ENCODE peak calls at places on chromosomes 4 and X, in seven cellular contexts. One of them, this sample, is unnamed.

GRCh38 chrX:45401923-45402322 is 201.2 kb upstream of the DIPK2B start:
- DNase-seq in heart right ventricle: no peak
- DNase-seq in bronchial epithelial cell: no peak
- DNase-seq in IMR-90: no peak
- DNase-seq in Calu3: no peak
- DNase-seq in fibroblast of lung: no peak
- DNase-seq in A549: no peak
- DNase-seq in this sample: no peak

GRCh38 chr4:13706130-13706529 is 78.6 kb upstream of the BOD1L1 start:
- DNase-seq in Calu3: no peak
- DNase-seq in fibroblast of lung: no peak
- DNase-seq in A549: no peak
- DNase-seq in IMR-90: no peak
- DNase-seq in bronchial epithelial cell: peak
- DNase-seq in heart right ventricle: no peak
- DNase-seq in this sample: no peak

GRCh38 chr4:964346-965025 is 8.9 kb downstream of the DGKQ start:
- DNase-seq in fibroblast of lung: no peak
- DNase-seq in heart right ventricle: peak
- DNase-seq in IMR-90: no peak
- DNase-seq in bronchial epithelial cell: no peak
- DNase-seq in Calu3: no peak
- DNase-seq in A549: no peak
- DNase-seq in this sample: no peak

GRCh38 chrX:45747905-45748304 is 547.2 kb upstream of the DIPK2B start:
- DNase-seq in Calu3: no peak
- DNase-seq in IMR-90: no peak
- DNase-seq in fibroblast of lung: peak
- DNase-seq in A549: no peak
- DNase-seq in heart right ventricle: no peak
- DNase-seq in bronchial epithelial cell: no peak
- DNase-seq in this sample: peak

GRCh38 chrX:154549766-154550165 is 2.3 kb downstream of the IKBKG start:
- DNase-seq in fibroblast of lung: no peak
- DNase-seq in IMR-90: peak
- DNase-seq in A549: no peak
- DNase-seq in Calu3: no peak
- DNase-seq in bronchial epithelial cell: peak
- DNase-seq in heart right ventricle: no peak
- DNase-seq in this sample: peak

GRCh38 chr4:159946983-159947645 is 844.2 kb downstream of the RAPGEF2 start:
- DNase-seq in Calu3: no peak
- DNase-seq in IMR-90: peak
- DNase-seq in fibroblast of lung: peak
- DNase-seq in heart right ventricle: no peak
- DNase-seq in bronchial epithelial cell: peak
- DNase-seq in A549: peak
- DNase-seq in this sample: peak

GRCh38 chrX:95893632-95894031 is 791.0 kb upstream of the DIAPH2 start:
- DNase-seq in fibroblast of lung: peak
- DNase-seq in A549: no peak
- DNase-seq in heart right ventricle: no peak
- DNase-seq in IMR-90: no peak
- DNase-seq in bronchial epithelial cell: no peak
- DNase-seq in Calu3: no peak
- DNase-seq in this sample: peak

GRCh38 chr4:15234585-15235126 is 193.2 kb upstream of the C1QTNF7 start:
- DNase-seq in bronchial epithelial cell: peak
- DNase-seq in fibroblast of lung: peak
- DNase-seq in A549: no peak
- DNase-seq in heart right ventricle: no peak
- DNase-seq in IMR-90: peak
- DNase-seq in Calu3: no peak
- DNase-seq in this sample: peak

GRCh38 chrX:73944582-73944947 is 359.4 kb upstream of the ZCCHC13 start:
- DNase-seq in heart right ventricle: no peak
- DNase-seq in A549: no peak
- DNase-seq in Calu3: no peak
- DNase-seq in IMR-90: peak
- DNase-seq in bronchial epithelial cell: no peak
- DNase-seq in fibroblast of lung: peak
- DNase-seq in this sample: no peak

GRCh38 chrX:40008841-40009461 is 88.8 kb downstream of the BCOR start:
- DNase-seq in fibroblast of lung: peak
- DNase-seq in Calu3: no peak
- DNase-seq in A549: no peak
- DNase-seq in bronchial epithelial cell: no peak
- DNase-seq in heart right ventricle: peak
- DNase-seq in IMR-90: no peak
- DNase-seq in this sample: no peak

GRCh38 chr4:90071289-90072235 is 55.6 kb upstream of the CCSER1 start:
- DNase-seq in A549: no peak
- DNase-seq in IMR-90: no peak
- DNase-seq in fibroblast of lung: no peak
- DNase-seq in bronchial epithelial cell: no peak
- DNase-seq in Calu3: no peak
- DNase-seq in heart right ventricle: no peak
- DNase-seq in this sample: no peak

GRCh38 chr4:41176357-41176756 is 38.0 kb downstream of the APBB2 start:
- DNase-seq in fibroblast of lung: peak
- DNase-seq in IMR-90: peak
- DNase-seq in A549: no peak
- DNase-seq in bronchial epithelial cell: no peak
- DNase-seq in heart right ventricle: no peak
- DNase-seq in Calu3: no peak
- DNase-seq in this sample: peak

GRCh38 chrX:44422631-44423030 is 79.2 kb upstream of the EFHC2 start:
- DNase-seq in fibroblast of lung: peak
- DNase-seq in A549: no peak
- DNase-seq in heart right ventricle: no peak
- DNase-seq in Calu3: no peak
- DNase-seq in IMR-90: no peak
- DNase-seq in bronchial epithelial cell: no peak
- DNase-seq in this sample: peak

GRCh38 chr4:177789610-177790009 is 347.4 kb upstream of the AGA start:
- DNase-seq in heart right ventricle: no peak
- DNase-seq in IMR-90: no peak
- DNase-seq in A549: no peak
- DNase-seq in fibroblast of lung: no peak
- DNase-seq in Calu3: no peak
- DNase-seq in bronchial epithelial cell: no peak
- DNase-seq in this sample: no peak

GRCh38 chr4:168694669-168695068 is 197.8 kb downstream of the PALLD start:
- DNase-seq in fibroblast of lung: peak
- DNase-seq in A549: no peak
- DNase-seq in bronchial epithelial cell: peak
- DNase-seq in heart right ventricle: no peak
- DNase-seq in IMR-90: peak
- DNase-seq in Calu3: no peak
- DNase-seq in this sample: no peak

GRCh38 chrX:74537011-74537390 is 77.4 kb downstream of the RLIM start:
- DNase-seq in IMR-90: peak
- DNase-seq in bronchial epithelial cell: peak
- DNase-seq in heart right ventricle: no peak
- DNase-seq in A549: no peak
- DNase-seq in Calu3: no peak
- DNase-seq in fibroblast of lung: peak
- DNase-seq in this sample: no peak

GRCh38 chrX:123493857-123494256 is 239.0 kb downstream of the THOC2 start:
- DNase-seq in heart right ventricle: no peak
- DNase-seq in Calu3: no peak
- DNase-seq in A549: no peak
- DNase-seq in IMR-90: no peak
- DNase-seq in bronchial epithelial cell: no peak
- DNase-seq in fibroblast of lung: no peak
- DNase-seq in this sample: no peak

GRCh38 chr4:140049024-140049923 is 104.7 kb downstream of the MAML3 start:
- DNase-seq in heart right ventricle: peak
- DNase-seq in bronchial epithelial cell: peak
- DNase-seq in Calu3: peak
- DNase-seq in IMR-90: peak
- DNase-seq in A549: peak
- DNase-seq in fibroblast of lung: peak
- DNase-seq in this sample: peak

GRCh38 chrX:38961936-38962335 is 160.7 kb downstream of the MID1IP1 start:
- DNase-seq in heart right ventricle: no peak
- DNase-seq in bronchial epithelial cell: no peak
- DNase-seq in fibroblast of lung: no peak
- DNase-seq in Calu3: no peak
- DNase-seq in IMR-90: no peak
- DNase-seq in A549: no peak
- DNase-seq in this sample: no peak

GRCh38 chr4:170374770-170375169 is 285.0 kb upstream of the AADAT start:
- DNase-seq in fibroblast of lung: no peak
- DNase-seq in heart right ventricle: no peak
- DNase-seq in Calu3: peak
- DNase-seq in A549: peak
- DNase-seq in IMR-90: no peak
- DNase-seq in bronchial epithelial cell: peak
- DNase-seq in this sample: no peak

GRCh38 chr4:153522800-153523089 is 56.6 kb downstream of the TMEM131L start:
- DNase-seq in bronchial epithelial cell: no peak
- DNase-seq in heart right ventricle: no peak
- DNase-seq in Calu3: no peak
- DNase-seq in fibroblast of lung: no peak
- DNase-seq in A549: no peak
- DNase-seq in IMR-90: no peak
- DNase-seq in this sample: no peak

GRCh38 chrX:106415276-106415895 is 196.4 kb upstream of the RADX start:
- DNase-seq in fibroblast of lung: peak
- DNase-seq in IMR-90: peak
- DNase-seq in heart right ventricle: no peak
- DNase-seq in A549: no peak
- DNase-seq in bronchial epithelial cell: peak
- DNase-seq in Calu3: peak
- DNase-seq in this sample: peak

GRCh38 chrX:130125090-130125489 is 14.8 kb upstream of the ELF4 start:
- DNase-seq in heart right ventricle: peak
- DNase-seq in A549: no peak
- DNase-seq in IMR-90: no peak
- DNase-seq in fibroblast of lung: peak
- DNase-seq in bronchial epithelial cell: peak
- DNase-seq in Calu3: no peak
- DNase-seq in this sample: no peak

GRCh38 chr4:71440612-71441011 is 101.8 kb downstream of the SLC4A4 start:
- DNase-seq in heart right ventricle: no peak
- DNase-seq in Calu3: no peak
- DNase-seq in IMR-90: no peak
- DNase-seq in bronchial epithelial cell: no peak
- DNase-seq in fibroblast of lung: no peak
- DNase-seq in A549: no peak
- DNase-seq in this sample: no peak

GRCh38 chr4:152460488-152460887 is 75.4 kb downstream of the FBXW7 start:
- DNase-seq in bronchial epithelial cell: peak
- DNase-seq in A549: no peak
- DNase-seq in fibroblast of lung: peak
- DNase-seq in Calu3: peak
- DNase-seq in heart right ventricle: no peak
- DNase-seq in IMR-90: peak
- DNase-seq in this sample: peak
- TF ChIP-seq CTCF in bronchial epithelial cell: no peak
- TF ChIP-seq CTCF in A549: peak
- TF ChIP-seq CTCF in fibroblast of lung: no peak
- TF ChIP-seq CTCF in Calu3: no peak
- TF ChIP-seq CTCF in heart right ventricle: peak
- TF ChIP-seq CTCF in IMR-90: peak
- TF ChIP-seq CTCF in this sample: peak

GRCh38 chr4:86788826-86789225 is 60.4 kb downstream of the SLC10A6 start:
- DNase-seq in bronchial epithelial cell: no peak
- DNase-seq in IMR-90: no peak
- DNase-seq in heart right ventricle: no peak
- DNase-seq in fibroblast of lung: peak
- DNase-seq in Calu3: no peak
- DNase-seq in A549: no peak
- DNase-seq in this sample: no peak

DNA sequence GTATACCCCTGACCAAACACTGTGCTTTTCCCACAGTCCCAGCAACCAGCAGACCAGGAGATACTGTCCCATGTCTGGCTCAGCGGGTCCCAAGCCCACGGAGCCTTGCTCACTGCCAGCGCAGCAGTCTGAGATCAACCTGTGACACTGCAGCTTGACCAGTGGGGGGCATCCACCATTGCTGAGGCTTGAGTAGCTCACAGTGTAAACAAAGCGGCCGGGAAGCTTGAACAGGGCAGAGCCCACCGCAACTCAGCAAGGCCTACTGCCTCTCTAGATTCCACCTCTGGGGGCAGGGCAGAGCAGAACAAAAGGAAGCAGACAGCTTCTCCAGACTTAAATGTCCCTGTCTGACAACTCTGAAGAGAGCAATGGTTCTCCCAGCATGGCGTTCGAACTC is 58.1 kb downstream of the SLC10A6 start:
- DNase-seq in fibroblast of lung: no peak
- DNase-seq in bronchial epithelial cell: no peak
- DNase-seq in A549: no peak
- DNase-seq in heart right ventricle: no peak
- DNase-seq in Calu3: no peak
- DNase-seq in IMR-90: no peak
- DNase-seq in this sample: no peak
- TF ChIP-seq CTCF in fibroblast of lung: no peak
- TF ChIP-seq CTCF in bronchial epithelial cell: no peak
- TF ChIP-seq CTCF in A549: no peak
- TF ChIP-seq CTCF in heart right ventricle: no peak
- TF ChIP-seq CTCF in Calu3: no peak
- TF ChIP-seq CTCF in IMR-90: no peak
- TF ChIP-seq CTCF in this sample: no peak

GRCh38 chrX:36950495-36951253 is 57.5 kb upstream of the FAM47C start:
- DNase-seq in Calu3: no peak
- DNase-seq in IMR-90: no peak
- DNase-seq in fibroblast of lung: no peak
- DNase-seq in heart right ventricle: no peak
- DNase-seq in A549: no peak
- DNase-seq in bronchial epithelial cell: no peak
- DNase-seq in this sample: no peak
- TF ChIP-seq CTCF in Calu3: no peak
- TF ChIP-seq CTCF in IMR-90: no peak
- TF ChIP-seq CTCF in fibroblast of lung: no peak
- TF ChIP-seq CTCF in heart right ventricle: no peak
- TF ChIP-seq CTCF in A549: no peak
- TF ChIP-seq CTCF in bronchial epithelial cell: no peak
- TF ChIP-seq CTCF in this sample: no peak

GRCh38 chr4:4383085-4383484 is 3.8 kb upstream of the NSG1 start:
- DNase-seq in bronchial epithelial cell: no peak
- DNase-seq in Calu3: no peak
- DNase-seq in fibroblast of lung: no peak
- DNase-seq in IMR-90: no peak
- DNase-seq in A549: no peak
- DNase-seq in heart right ventricle: no peak
- DNase-seq in this sample: no peak

GRCh38 chr4:4386736-4387392 is at the start of gene NSG1:
- DNase-seq in Calu3: peak
- DNase-seq in IMR-90: peak
- DNase-seq in A549: no peak
- DNase-seq in bronchial epithelial cell: peak
- DNase-seq in fibroblast of lung: peak
- DNase-seq in heart right ventricle: peak
- DNase-seq in this sample: no peak

GRCh38 chr4:4385729-4386295 is 1.1 kb upstream of the NSG1 start:
- DNase-seq in fibroblast of lung: no peak
- DNase-seq in heart right ventricle: no peak
- DNase-seq in bronchial epithelial cell: no peak
- DNase-seq in A549: no peak
- DNase-seq in IMR-90: no peak
- DNase-seq in Calu3: no peak
- DNase-seq in this sample: no peak

GRCh38 chr4:4386296-4386735 is 586 bp upstream of the NSG1 start:
- DNase-seq in fibroblast of lung: no peak
- DNase-seq in Calu3: no peak
- DNase-seq in heart right ventricle: no peak
- DNase-seq in A549: no peak
- DNase-seq in IMR-90: no peak
- DNase-seq in bronchial epithelial cell: peak
- DNase-seq in this sample: no peak

GRCh38 chr4:4384837-4385236 is 2.1 kb upstream of the NSG1 start:
- DNase-seq in Calu3: no peak
- DNase-seq in A549: peak
- DNase-seq in IMR-90: peak
- DNase-seq in heart right ventricle: no peak
- DNase-seq in fibroblast of lung: no peak
- DNase-seq in bronchial epithelial cell: peak
- DNase-seq in this sample: no peak
- TF ChIP-seq CTCF in Calu3: no peak
- TF ChIP-seq CTCF in A549: no peak
- TF ChIP-seq CTCF in IMR-90: peak
- TF ChIP-seq CTCF in heart right ventricle: no peak
- TF ChIP-seq CTCF in fibroblast of lung: peak
- TF ChIP-seq CTCF in bronchial epithelial cell: peak
- TF ChIP-seq CTCF in this sample: peak